ENCODE peak calls at places on chromosomes 12 and 14, in seven cellular contexts. S, I, T, G, Y, W and H are unnamed samples.
A peak's percentile ranks its signal among the peaks of the same experiment; 100 is the strongest.

GRCh38 chr14:89217876-89218275 is 199.2 kb downstream of the FOXN3 start:
- DNase-seq in W (no peak), Y (no peak), T (no peak), S (no peak), G (no peak), I (no peak), H (no peak)

GRCh38 chr14:25150934-25151790 is 101.2 kb upstream of the STXBP6 start:
- DNase-seq in G (peak; percentile 61), I (no peak), T (peak; percentile 57), W (peak; percentile 58), S (no peak), Y (peak; percentile 54), H (no peak)

GRCh38 chr14:34124585-34124984 is 173.7 kb upstream of the EGLN3 start:
- DNase-seq in S (no peak), W (no peak), I (no peak), Y (no peak), T (no peak), G (no peak), H (no peak)

GRCh38 chr12:50099302-50100008 is 4.4 kb upstream of the GPD1 start:
- DNase-seq in Y (no peak), I (no peak), T (peak; percentile 83), W (no peak), G (peak; percentile 71), S (no peak), H (no peak)

GRCh38 chr12:15705606-15706005 is 83.6 kb downstream of the EPS8 start:
- DNase-seq in I (no peak), Y (no peak), S (no peak), G (no peak), W (no peak), T (no peak), H (no peak)

GRCh38 chr12:112422531-112422930 is 3.8 kb downstream of the PTPN11 start:
- DNase-seq in W (no peak), S (no peak), G (no peak), I (no peak), Y (no peak), T (peak; percentile 56), H (no peak)

GRCh38 chr12:130498589-130499385 is 161.1 kb downstream of the PIWIL1 start:
- DNase-seq in S (no peak), T (no peak), G (no peak), Y (no peak), W (no peak), I (no peak), H (no peak)

GRCh38 chr14:37587881-37588666 is 7.0 kb downstream of the FOXA1 start:
- DNase-seq in W (no peak), G (no peak), T (no peak), I (no peak), S (no peak), Y (no peak), H (no peak)

GRCh38 chr12:28795306-28795705 is 353.8 kb upstream of the FAR2 start:
- DNase-seq in I (no peak), S (no peak), Y (no peak), T (no peak), W (no peak), G (no peak), H (no peak)

GRCh38 chr14:37596790-37597189 is 1.4 kb downstream of the TTC6 start:
- DNase-seq in T (no peak), S (no peak), G (no peak), Y (no peak), I (no peak), W (no peak), H (no peak)

GRCh38 chr12:75478395-75478794 is 2.2 kb upstream of the GLIPR1 start:
- DNase-seq in I (no peak), T (peak; percentile 37), W (no peak), G (no peak), S (peak; percentile 50), Y (no peak), H (no peak)

GRCh38 chr14:68906439-68906838 is 72.7 kb downstream of the ACTN1 start:
- DNase-seq in Y (no peak), G (no peak), T (no peak), S (no peak), W (no peak), I (no peak), H (no peak)